ENCODE peak calls at places on chromosomes 5 and 9, in nine cellular contexts. K, V, A, Y, T, F, J, G and E are unnamed samples.

GRCh38 chr9:131167936-131168335 is 42.5 kb downstream of the NUP214 start:
- DNase-seq in K (no peak), V (no peak), A (no peak), Y (no peak), T (no peak), F (no peak), J (no peak), G (no peak), E (no peak)

GRCh38 chr5:118692811-118693342 is 295.5 kb downstream of the DTWD2 start:
- DNase-seq in K (no peak), V (no peak), A (no peak), Y (peak; percentile 48), T (no peak), F (no peak), J (peak; percentile 5), G (no peak), E (no peak)

GRCh38 chr9:35079041-35079425 is 709 bp downstream of the FANCG start:
- DNase-seq in K (no peak), V (no peak), A (no peak), Y (no peak), T (no peak), F (no peak), J (no peak), G (no peak), E (no peak)

GRCh38 chr9:134538856-134539562 is 102.6 kb upstream of the COL5A1 start:
- DNase-seq in K (no peak), V (no peak), A (no peak), Y (no peak), T (no peak), F (no peak), J (no peak), G (no peak), E (no peak)

GRCh38 chr9:28207657-28208056 is 634.4 kb upstream of the C9orf72 start:
- DNase-seq in K (no peak), V (no peak), A (no peak), Y (no peak), T (no peak), F (no peak), J (no peak), G (no peak), E (no peak)

GRCh38 chr5:148848378-148849031 is 22.1 kb downstream of the ADRB2 start:
- DNase-seq in K (no peak), V (no peak), A (no peak), Y (no peak), T (no peak), F (no peak), J (no peak), G (no peak), E (no peak)

GRCh38 chr9:89036862-89037261 is 45.6 kb downstream of the S1PR3 start:
- DNase-seq in K (no peak), V (no peak), A (no peak), Y (no peak), T (no peak), F (no peak), J (no peak), G (no peak), E (no peak)

GRCh38 chr9:117546894-117547293 is 132.0 kb upstream of the ASTN2 start:
- DNase-seq in K (no peak), V (no peak), A (no peak), Y (no peak), T (peak; percentile 26), F (no peak), J (peak; percentile 17), G (no peak), E (no peak)

GRCh38 chr5:132205385-132206125 is 22.1 kb downstream of the P4HA2 start:
- DNase-seq in K (peak; percentile 48), V (no peak), A (no peak), Y (no peak), T (no peak), F (no peak), J (no peak), G (no peak), E (no peak)

GRCh38 chr5:151912360-151912759 is 12.3 kb downstream of the GLRA1 start:
- DNase-seq in K (peak; percentile 29), V (no peak), A (no peak), Y (no peak), T (no peak), F (no peak), J (no peak), G (no peak), E (no peak)

GRCh38 chr5:130077007-130077406 is 172.7 kb downstream of the CHSY3 start:
- DNase-seq in K (no peak), V (no peak), A (no peak), Y (no peak), T (no peak), F (no peak), J (no peak), G (no peak), E (no peak)

GRCh38 chr5:124923131-124923530 is 176.7 kb upstream of the ZNF608 start:
- DNase-seq in K (no peak), V (peak; percentile 71), A (no peak), Y (peak; percentile 44), T (no peak), F (no peak), J (no peak), G (peak; percentile 32), E (peak; percentile 88)

GRCh38 chr5:80592761-80593160 is 22.7 kb upstream of the ANKRD34B start:
- DNase-seq in K (no peak), V (no peak), A (no peak), Y (no peak), T (no peak), F (no peak), J (no peak), G (no peak), E (no peak)

GRCh38 chr5:32531885-32532520 is 53.4 kb upstream of the SUB1 start:
- DNase-seq in K (no peak), V (peak; percentile 29), A (peak; percentile 78), Y (no peak), T (no peak), F (peak; percentile 49), J (no peak), G (no peak), E (peak; percentile 59)

GRCh38 chr5:1235379-1235778 is 10.2 kb downstream of the SLC6A18 start:
- DNase-seq in K (no peak), V (no peak), A (no peak), Y (no peak), T (no peak), F (no peak), J (no peak), G (no peak), E (no peak)

GRCh38 chr5:143198332-143198731 is 205.2 kb downstream of the NR3C1 start:
- DNase-seq in K (no peak), V (no peak), A (no peak), Y (no peak), T (no peak), F (no peak), J (no peak), G (no peak), E (no peak)
- H3K27ac ChIP-seq in K (no peak overlapping the region), V (no peak overlapping the region), A (no peak overlapping the region), Y (no peak overlapping the region), T (no peak overlapping the region), F (no peak overlapping the region), J (no peak overlapping the region), G (no peak overlapping the region), E (no peak overlapping the region)

GRCh38 chr5:54063817-54064216 is 246.6 kb downstream of the ARL15 start:
- DNase-seq in K (no peak), V (no peak), A (no peak), Y (no peak), T (no peak), F (no peak), J (no peak), G (no peak), E (no peak)
- H3K27ac ChIP-seq in K (no peak overlapping the region), V (no peak overlapping the region), A (no peak overlapping the region), Y (no peak overlapping the region), T (no peak overlapping the region), F (no peak overlapping the region), J (no peak overlapping the region), G (no peak overlapping the region), E (no peak overlapping the region)

DNA sequence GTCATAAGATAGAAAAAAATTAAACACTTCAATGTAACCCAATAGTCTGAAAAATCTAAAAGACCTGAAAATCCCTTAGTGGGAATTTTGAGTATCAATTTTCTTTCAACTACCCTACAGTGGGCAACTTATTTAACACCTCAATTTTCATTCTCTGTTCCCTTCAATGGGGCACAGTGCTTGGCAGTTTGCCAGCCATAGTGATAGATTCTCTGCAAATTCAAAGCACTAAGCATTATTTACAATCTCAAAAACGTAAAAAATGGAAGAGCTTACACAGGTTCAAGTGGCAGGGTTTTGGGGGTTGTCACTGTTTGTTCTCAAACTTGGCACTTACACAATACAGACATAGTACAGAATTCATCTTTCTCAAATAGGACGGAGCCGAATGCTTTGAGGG is 515.1 kb downstream of the EFNA5 start:
- DNase-seq in K (no peak), V (no peak), A (no peak), Y (no peak), T (no peak), F (no peak), J (no peak), G (no peak), E (no peak)
- H3K27ac ChIP-seq in K (no peak overlapping the region), V (no peak overlapping the region), A (no peak overlapping the region), Y (no peak overlapping the region), T (no peak overlapping the region), F (no peak overlapping the region), J (no peak overlapping the region), G (no peak overlapping the region), E (no peak overlapping the region)

GRCh38 chr9:19460258-19460657 is 51.4 kb downstream of the ACER2 start:
- DNase-seq in K (no peak), V (no peak), A (no peak), Y (no peak), T (no peak), F (no peak), J (no peak), G (no peak), E (no peak)
- H3K27ac ChIP-seq in K (no peak overlapping the region), V (no peak overlapping the region), A (no peak overlapping the region), Y (no peak overlapping the region), T (no peak overlapping the region), F (no peak overlapping the region), J (no peak overlapping the region), G (no peak overlapping the region), E (no peak overlapping the region)

DNA sequence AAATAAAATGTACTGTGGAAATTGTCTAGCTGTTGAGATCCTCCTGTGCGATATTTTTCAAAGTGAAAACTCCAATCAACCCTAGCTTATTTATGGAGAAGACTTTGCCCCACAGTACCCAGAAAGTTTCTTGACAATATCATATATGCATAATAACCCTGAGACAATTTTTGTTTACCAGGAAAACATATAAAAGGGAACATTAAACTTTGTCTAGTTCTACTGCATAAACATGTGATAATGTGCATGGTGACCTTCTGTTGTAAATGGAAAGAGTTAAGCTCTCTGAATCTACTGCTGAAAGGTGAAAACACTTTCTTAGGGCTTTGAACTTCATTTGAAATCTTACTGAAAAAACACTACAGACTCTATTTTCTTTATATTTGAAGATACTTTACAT is 32.2 kb upstream of the CDKN2B start:
- DNase-seq in K (no peak), V (no peak), A (no peak), Y (no peak), T (no peak), F (no peak), J (no peak), G (no peak), E (no peak)
- H3K27ac ChIP-seq in K (no peak overlapping the region), V (no peak overlapping the region), A (no peak overlapping the region), Y (no peak overlapping the region), T (no peak overlapping the region), F (no peak overlapping the region), J (peak overlapping the region; percentile 54), G (no peak overlapping the region), E (no peak overlapping the region)

DNA sequence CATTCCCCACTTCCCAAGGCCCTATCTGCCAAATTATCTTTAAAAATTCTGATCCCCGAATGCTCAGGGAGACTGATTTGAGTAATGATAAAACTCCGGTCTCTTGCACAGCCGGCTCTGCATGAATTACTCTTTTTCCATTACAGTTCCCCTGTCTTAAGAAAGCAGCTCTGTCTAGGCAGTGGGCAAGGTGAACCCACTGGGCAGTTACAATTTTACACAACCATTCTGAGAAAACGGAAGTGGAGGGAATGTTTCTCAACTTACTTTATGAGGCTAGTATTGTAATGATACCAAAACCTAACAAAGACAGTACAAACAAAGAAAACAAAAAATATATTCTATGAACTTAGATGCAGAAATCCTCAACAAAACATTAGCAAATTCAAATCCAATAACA is 100.0 kb downstream of the MCTP1 start:
- DNase-seq in K (no peak), V (no peak), A (no peak), Y (no peak), T (no peak), F (no peak), J (no peak), G (no peak), E (no peak)
- H3K27ac ChIP-seq in K (no peak overlapping the region), V (no peak overlapping the region), A (no peak overlapping the region), Y (no peak overlapping the region), T (no peak overlapping the region), F (no peak overlapping the region), J (no peak overlapping the region), G (no peak overlapping the region), E (no peak overlapping the region)